ENCODE peak calls at places on chromosome 15, in eight cellular contexts. One of them, this sample, is unnamed.

GRCh38 chr15:25829075-25829474 is 34.1 kb downstream of the ATP10A start:
- DNase-seq in stimulated activated CD8-positive, alpha-beta memory T cell treated with anti-CD3 and anti-CD28 coated beads, Interleukin-4, amount 100 ng/mL, for 1 hour: no peak
- DNase-seq in uterus: no peak
- DNase-seq in endothelial cell: no peak
- DNase-seq in EL: peak
- DNase-seq in adrenal gland: no peak
- DNase-seq in CD8-positive, alpha-beta memory T cell: no peak
- DNase-seq in T-cell: no peak
- DNase-seq in this sample: no peak

GRCh38 chr15:43776101-43776717 is 557 bp downstream of the ELL3 start:
- DNase-seq in stimulated activated CD8-positive, alpha-beta memory T cell treated with anti-CD3 and anti-CD28 coated beads, Interleukin-4, amount 100 ng/mL, for 1 hour: no peak
- DNase-seq in uterus: peak
- DNase-seq in endothelial cell: peak
- DNase-seq in EL: peak
- DNase-seq in adrenal gland: peak
- DNase-seq in CD8-positive, alpha-beta memory T cell: peak
- DNase-seq in T-cell: no peak
- DNase-seq in this sample: no peak

GRCh38 chr15:99427210-99427609 is 138.6 kb upstream of the MEF2A start:
- DNase-seq in stimulated activated CD8-positive, alpha-beta memory T cell treated with anti-CD3 and anti-CD28 coated beads, Interleukin-4, amount 100 ng/mL, for 1 hour: no peak
- DNase-seq in uterus: peak
- DNase-seq in endothelial cell: no peak
- DNase-seq in EL: no peak
- DNase-seq in adrenal gland: no peak
- DNase-seq in CD8-positive, alpha-beta memory T cell: no peak
- DNase-seq in T-cell: no peak
- DNase-seq in this sample: peak

GRCh38 chr15:101149864-101150722 is 101.8 kb downstream of the CHSY1 start:
- DNase-seq in stimulated activated CD8-positive, alpha-beta memory T cell treated with anti-CD3 and anti-CD28 coated beads, Interleukin-4, amount 100 ng/mL, for 1 hour: no peak
- DNase-seq in uterus: no peak
- DNase-seq in endothelial cell: no peak
- DNase-seq in EL: no peak
- DNase-seq in adrenal gland: no peak
- DNase-seq in CD8-positive, alpha-beta memory T cell: peak
- DNase-seq in T-cell: no peak
- DNase-seq in this sample: peak

GRCh38 chr15:68781766-68782588 is 38.7 kb downstream of the ANP32A start:
- DNase-seq in stimulated activated CD8-positive, alpha-beta memory T cell treated with anti-CD3 and anti-CD28 coated beads, Interleukin-4, amount 100 ng/mL, for 1 hour: no peak
- DNase-seq in uterus: no peak
- DNase-seq in endothelial cell: peak
- DNase-seq in EL: no peak
- DNase-seq in adrenal gland: no peak
- DNase-seq in CD8-positive, alpha-beta memory T cell: no peak
- DNase-seq in T-cell: peak
- DNase-seq in this sample: no peak

GRCh38 chr15:45801543-45801942 is 166.7 kb downstream of the SQOR start:
- DNase-seq in stimulated activated CD8-positive, alpha-beta memory T cell treated with anti-CD3 and anti-CD28 coated beads, Interleukin-4, amount 100 ng/mL, for 1 hour: no peak
- DNase-seq in uterus: no peak
- DNase-seq in endothelial cell: no peak
- DNase-seq in EL: no peak
- DNase-seq in adrenal gland: no peak
- DNase-seq in CD8-positive, alpha-beta memory T cell: no peak
- DNase-seq in T-cell: no peak
- DNase-seq in this sample: no peak

GRCh38 chr15:29242466-29243242 is 27.0 kb downstream of the NSMCE3 start:
- DNase-seq in stimulated activated CD8-positive, alpha-beta memory T cell treated with anti-CD3 and anti-CD28 coated beads, Interleukin-4, amount 100 ng/mL, for 1 hour: no peak
- DNase-seq in uterus: no peak
- DNase-seq in endothelial cell: no peak
- DNase-seq in EL: peak
- DNase-seq in adrenal gland: no peak
- DNase-seq in CD8-positive, alpha-beta memory T cell: no peak
- DNase-seq in T-cell: no peak
- DNase-seq in this sample: no peak

GRCh38 chr15:33098082-33099058 is 96.1 kb downstream of the FMN1 start:
- DNase-seq in stimulated activated CD8-positive, alpha-beta memory T cell treated with anti-CD3 and anti-CD28 coated beads, Interleukin-4, amount 100 ng/mL, for 1 hour: no peak
- DNase-seq in uterus: no peak
- DNase-seq in endothelial cell: no peak
- DNase-seq in EL: peak
- DNase-seq in adrenal gland: no peak
- DNase-seq in CD8-positive, alpha-beta memory T cell: no peak
- DNase-seq in T-cell: no peak
- DNase-seq in this sample: no peak

GRCh38 chr15:71549697-71550096 is 260.7 kb upstream of the NR2E3 start:
- DNase-seq in stimulated activated CD8-positive, alpha-beta memory T cell treated with anti-CD3 and anti-CD28 coated beads, Interleukin-4, amount 100 ng/mL, for 1 hour: no peak
- DNase-seq in uterus: no peak
- DNase-seq in endothelial cell: no peak
- DNase-seq in EL: no peak
- DNase-seq in adrenal gland: no peak
- DNase-seq in CD8-positive, alpha-beta memory T cell: no peak
- DNase-seq in T-cell: no peak
- DNase-seq in this sample: no peak

GRCh38 chr15:101407439-101407838 is 82.1 kb downstream of the PCSK6 start:
- DNase-seq in stimulated activated CD8-positive, alpha-beta memory T cell treated with anti-CD3 and anti-CD28 coated beads, Interleukin-4, amount 100 ng/mL, for 1 hour: no peak
- DNase-seq in uterus: no peak
- DNase-seq in endothelial cell: no peak
- DNase-seq in EL: no peak
- DNase-seq in adrenal gland: no peak
- DNase-seq in CD8-positive, alpha-beta memory T cell: no peak
- DNase-seq in T-cell: no peak
- DNase-seq in this sample: no peak

GRCh38 chr15:85024509-85025336 is 43.1 kb downstream of the PDE8A start:
- DNase-seq in stimulated activated CD8-positive, alpha-beta memory T cell treated with anti-CD3 and anti-CD28 coated beads, Interleukin-4, amount 100 ng/mL, for 1 hour: no peak
- DNase-seq in uterus: no peak
- DNase-seq in endothelial cell: no peak
- DNase-seq in EL: peak
- DNase-seq in adrenal gland: no peak
- DNase-seq in CD8-positive, alpha-beta memory T cell: no peak
- DNase-seq in T-cell: no peak
- DNase-seq in this sample: no peak

GRCh38 chr15:90291679-90292356 is 26.3 kb downstream of the NGRN start:
- DNase-seq in stimulated activated CD8-positive, alpha-beta memory T cell treated with anti-CD3 and anti-CD28 coated beads, Interleukin-4, amount 100 ng/mL, for 1 hour: no peak
- DNase-seq in uterus: no peak
- DNase-seq in endothelial cell: no peak
- DNase-seq in EL: peak
- DNase-seq in adrenal gland: no peak
- DNase-seq in CD8-positive, alpha-beta memory T cell: no peak
- DNase-seq in T-cell: no peak
- DNase-seq in this sample: no peak

GRCh38 chr15:85394552-85395333 is 14.3 kb downstream of the AKAP13 start:
- DNase-seq in stimulated activated CD8-positive, alpha-beta memory T cell treated with anti-CD3 and anti-CD28 coated beads, Interleukin-4, amount 100 ng/mL, for 1 hour: no peak
- DNase-seq in uterus: no peak
- DNase-seq in endothelial cell: no peak
- DNase-seq in EL: no peak
- DNase-seq in adrenal gland: no peak
- DNase-seq in CD8-positive, alpha-beta memory T cell: no peak
- DNase-seq in T-cell: no peak
- DNase-seq in this sample: no peak

GRCh38 chr15:91311986-91312385 is 211.9 kb downstream of the SV2B start:
- DNase-seq in stimulated activated CD8-positive, alpha-beta memory T cell treated with anti-CD3 and anti-CD28 coated beads, Interleukin-4, amount 100 ng/mL, for 1 hour: no peak
- DNase-seq in uterus: no peak
- DNase-seq in endothelial cell: peak
- DNase-seq in EL: no peak
- DNase-seq in adrenal gland: no peak
- DNase-seq in CD8-positive, alpha-beta memory T cell: peak
- DNase-seq in T-cell: peak
- DNase-seq in this sample: no peak

GRCh38 chr15:91099616-91100560 is at the start of gene SV2B:
- DNase-seq in stimulated activated CD8-positive, alpha-beta memory T cell treated with anti-CD3 and anti-CD28 coated beads, Interleukin-4, amount 100 ng/mL, for 1 hour: no peak
- DNase-seq in uterus: no peak
- DNase-seq in endothelial cell: peak
- DNase-seq in EL: peak
- DNase-seq in adrenal gland: peak
- DNase-seq in CD8-positive, alpha-beta memory T cell: no peak
- DNase-seq in T-cell: peak
- DNase-seq in this sample: no peak

GRCh38 chr15:42083916-42084315 is 10.4 kb downstream of the PLA2G4D start:
- DNase-seq in stimulated activated CD8-positive, alpha-beta memory T cell treated with anti-CD3 and anti-CD28 coated beads, Interleukin-4, amount 100 ng/mL, for 1 hour: no peak
- DNase-seq in uterus: no peak
- DNase-seq in endothelial cell: no peak
- DNase-seq in EL: no peak
- DNase-seq in adrenal gland: no peak
- DNase-seq in CD8-positive, alpha-beta memory T cell: no peak
- DNase-seq in T-cell: no peak
- DNase-seq in this sample: no peak

GRCh38 chr15:82093774-82094211 is 48.0 kb upstream of the MEX3B start:
- DNase-seq in stimulated activated CD8-positive, alpha-beta memory T cell treated with anti-CD3 and anti-CD28 coated beads, Interleukin-4, amount 100 ng/mL, for 1 hour: no peak
- DNase-seq in uterus: no peak
- DNase-seq in endothelial cell: no peak
- DNase-seq in EL: peak
- DNase-seq in adrenal gland: no peak
- DNase-seq in CD8-positive, alpha-beta memory T cell: no peak
- DNase-seq in T-cell: no peak
- DNase-seq in this sample: no peak

GRCh38 chr15:66622677-66623076 is 56.9 kb upstream of the LCTL start:
- DNase-seq in stimulated activated CD8-positive, alpha-beta memory T cell treated with anti-CD3 and anti-CD28 coated beads, Interleukin-4, amount 100 ng/mL, for 1 hour: no peak
- DNase-seq in uterus: no peak
- DNase-seq in endothelial cell: no peak
- DNase-seq in EL: no peak
- DNase-seq in adrenal gland: no peak
- DNase-seq in CD8-positive, alpha-beta memory T cell: no peak
- DNase-seq in T-cell: no peak
- DNase-seq in this sample: no peak

GRCh38 chr15:69793783-69794451 is 303.8 kb downstream of the TLE3 start:
- DNase-seq in stimulated activated CD8-positive, alpha-beta memory T cell treated with anti-CD3 and anti-CD28 coated beads, Interleukin-4, amount 100 ng/mL, for 1 hour: no peak
- DNase-seq in uterus: no peak
- DNase-seq in endothelial cell: no peak
- DNase-seq in EL: no peak
- DNase-seq in adrenal gland: no peak
- DNase-seq in CD8-positive, alpha-beta memory T cell: no peak
- DNase-seq in T-cell: no peak
- DNase-seq in this sample: no peak

This sample was measured in sigmoid colon.